ENCODE peak calls at places on chromosomes 1 and 21, in eight cellular contexts. T is ovary; P is pancreas; C is neural progenitor cell; N is body of pancreas; B is mammary epithelial cell; Q is CD8-positive, alpha-beta T cell; W is IMR-90. M is an unnamed sample. For H3K4me1, the result is how much of the 10 kb centered on the place peaks cover.

GRCh38 chr1:203781962-203782361 is 13.5 kb upstream of the ZBED6 start:
- DNase-seq in T (no peak), P (no peak), C (no peak), N (no peak), B (no peak), Q (no peak), W (no peak), M (no peak)

GRCh38 chr1:184513966-184514365 is 127.1 kb downstream of the C1orf21 start:
- DNase-seq in T (no peak), P (no peak), C (no peak), N (peak), B (peak), Q (no peak), W (peak), M (peak)

GRCh38 chr1:117093870-117094621 is 27.5 kb downstream of the TRIM45 start:
- DNase-seq in T (no peak), P (no peak), C (peak), N (no peak), B (peak), Q (no peak), W (peak), M (no peak)

GRCh38 chr1:236502972-236503639 is 20.7 kb upstream of the LGALS8 start:
- DNase-seq in T (peak), P (no peak), C (peak), N (peak), B (peak), Q (peak), W (peak), M (peak)

GRCh38 chr1:29284961-29285560 is 48.7 kb downstream of the PTPRU start:
- DNase-seq in T (no peak), P (no peak), C (no peak), N (no peak), B (no peak), Q (no peak), W (no peak), M (no peak)

GRCh38 chr1:34786521-34787325 is 5.7 kb downstream of the GJB3 start:
- DNase-seq in T (peak), P (peak), C (peak), N (peak), B (peak), Q (peak), W (peak), M (peak)

GRCh38 chr21:42474043-42474831 is 21.8 kb downstream of the RSPH1 start:
- DNase-seq in T (no peak), P (peak), C (no peak), N (peak), B (peak), Q (no peak), W (no peak), M (no peak)

GRCh38 chr21:35974801-35975200 is 85.5 kb downstream of the SETD4 start:
- DNase-seq in T (no peak), P (no peak), C (no peak), N (peak), B (no peak), Q (no peak), W (peak), M (no peak)

GRCh38 chr1:77170687-77171086 is 48.5 kb downstream of the PIGK start:
- DNase-seq in T (no peak), P (no peak), C (no peak), N (no peak), B (no peak), Q (no peak), W (peak), M (no peak)

GRCh38 chr1:101964708-101965107 is 32.0 kb downstream of the OLFM3 start:
- DNase-seq in T (no peak), P (no peak), C (no peak), N (no peak), B (no peak), Q (no peak), W (no peak), M (no peak)

GRCh38 chr1:117658676-117659075 is 52.8 kb downstream of the TENT5C start:
- DNase-seq in T (no peak), P (no peak), C (no peak), N (no peak), B (no peak), Q (peak), W (no peak), M (no peak)

GRCh38 chr1:174956086-174956485 is 43.7 kb upstream of the CACYBP start:
- DNase-seq in T (no peak), P (no peak), C (no peak), N (no peak), B (no peak), Q (no peak), W (no peak), M (no peak)

GRCh38 chr1:16158025-16158424 is 2.2 kb upstream of the EPHA2 start:
- DNase-seq in T (no peak), P (no peak), C (no peak), N (no peak), B (no peak), Q (no peak), W (no peak), M (no peak)

GRCh38 chr1:156371553-156372264 is 2.7 kb downstream of the RHBG start:
- DNase-seq in T (peak), P (no peak), C (no peak), N (peak), B (peak), Q (no peak), W (peak), M (peak)

GRCh38 chr1:8061673-8062386 is 35.7 kb upstream of the ERRFI1 start:
- DNase-seq in T (no peak), P (no peak), C (no peak), N (no peak), B (peak), Q (no peak), W (peak), M (no peak)
- H3K27ac ChIP-seq in T (no peak), P (peak), C (no peak), N (peak), B (peak), Q (no peak), W (peak), M (peak)

GRCh38 chr1:43441894-43442632 is 11.7 kb downstream of the HYI start:
- DNase-seq in T (peak), P (no peak), C (no peak), N (no peak), B (no peak), Q (no peak), W (no peak), M (no peak)

GRCh38 chr1:43444151-43444826 is 9.4 kb downstream of the HYI start:
- DNase-seq in T (no peak), P (no peak), C (no peak), N (no peak), B (no peak), Q (no peak), W (no peak), M (no peak)

GRCh38 chr1:43441166-43441893 is 12.4 kb downstream of the HYI start:
- DNase-seq in T (peak), P (no peak), C (no peak), N (no peak), B (no peak), Q (no peak), W (no peak), M (no peak)

GRCh38 chr1:43443197-43443946 is 10.4 kb downstream of the HYI start:
- DNase-seq in T (peak), P (no peak), C (no peak), N (no peak), B (no peak), Q (no peak), W (no peak), M (no peak)

DNA sequence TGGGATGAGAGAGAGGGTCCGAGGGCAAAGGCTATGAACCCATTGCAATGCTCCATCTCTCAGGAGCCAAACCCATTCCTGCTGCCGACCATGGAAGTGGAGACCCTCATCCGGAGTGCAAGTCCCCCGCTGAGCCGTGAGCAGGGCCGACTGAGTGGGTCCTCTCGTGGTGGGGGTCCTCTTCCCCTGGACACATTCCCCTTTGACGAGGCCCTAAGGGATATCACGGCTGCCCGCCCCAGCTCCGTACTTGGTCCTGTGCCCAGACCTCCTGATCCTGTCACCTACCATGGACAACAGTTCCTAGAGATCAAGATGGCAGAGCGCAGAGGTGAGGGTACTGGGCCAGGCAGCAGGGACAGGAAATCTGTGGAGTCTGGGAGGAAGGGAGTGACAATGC is 11.0 kb downstream of the HYI start:
- DNase-seq in T (peak), P (no peak), C (no peak), N (no peak), B (no peak), Q (no peak), W (no peak), M (no peak)
- H3K4me1 ChIP-seq in T (under half), P (under half), C (under half), N (under half), B (under half), Q (under half), W (under half), M (under half)

DNA sequence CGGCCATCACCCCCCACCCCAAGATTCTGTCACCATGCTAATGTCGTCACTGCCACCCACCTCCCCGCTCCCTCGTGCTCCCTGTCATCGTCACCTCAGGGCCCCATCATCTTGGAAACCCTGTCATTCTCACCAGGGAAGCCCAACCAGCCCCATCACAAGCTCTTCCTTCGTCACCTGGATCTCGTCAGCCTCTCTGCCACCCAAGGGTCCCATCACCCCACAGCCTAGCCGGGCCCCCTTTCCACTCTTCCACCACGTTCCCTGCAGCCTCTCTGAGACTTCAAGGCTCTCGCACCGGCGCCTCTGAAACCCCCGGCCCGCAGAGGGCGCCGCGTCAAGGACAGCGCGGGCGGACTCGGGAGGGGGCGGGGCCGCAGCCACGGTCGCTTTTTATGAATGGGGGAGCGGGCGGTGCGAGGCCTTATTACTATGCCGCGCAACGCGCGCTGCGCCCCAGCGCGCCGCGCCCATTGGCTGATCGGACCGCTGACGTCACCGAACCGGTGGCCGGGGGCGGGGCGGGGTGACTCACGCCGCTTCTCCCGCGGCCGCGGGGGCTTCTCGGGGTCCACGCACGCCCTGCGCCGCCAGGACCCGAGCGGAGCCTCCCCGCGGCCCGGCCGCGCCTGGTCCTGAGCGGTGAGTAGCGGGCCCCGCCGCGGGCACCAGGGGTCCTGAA is at the start of gene GPR3:
- DNase-seq in T (peak), P (peak), C (peak), N (peak), B (peak), Q (peak), W (peak), M (peak)
- H3K27ac ChIP-seq in T (peak), P (no peak), C (no peak), N (peak), B (peak), Q (peak), W (peak), M (no peak)

GRCh38 chr1:223712856-223713494 is 636 bp downstream of the CAPN2 start:
- DNase-seq in T (no peak), P (peak), C (peak), N (no peak), B (no peak), Q (peak), W (no peak), M (peak)
- H3K4me1 ChIP-seq in T (under half), P (under half), C (under half), N (under half), B (half or more), Q (half or more), W (under half), M (under half)

GRCh38 chr21:37435120-37435519 is 68.5 kb downstream of the DYRK1A start:
- DNase-seq in T (peak), P (no peak), C (peak), N (peak), B (peak), Q (peak), W (peak), M (no peak)
- H3K27ac ChIP-seq in T (no peak), P (no peak), C (peak), N (no peak), B (no peak), Q (no peak), W (no peak), M (no peak)

DNA sequence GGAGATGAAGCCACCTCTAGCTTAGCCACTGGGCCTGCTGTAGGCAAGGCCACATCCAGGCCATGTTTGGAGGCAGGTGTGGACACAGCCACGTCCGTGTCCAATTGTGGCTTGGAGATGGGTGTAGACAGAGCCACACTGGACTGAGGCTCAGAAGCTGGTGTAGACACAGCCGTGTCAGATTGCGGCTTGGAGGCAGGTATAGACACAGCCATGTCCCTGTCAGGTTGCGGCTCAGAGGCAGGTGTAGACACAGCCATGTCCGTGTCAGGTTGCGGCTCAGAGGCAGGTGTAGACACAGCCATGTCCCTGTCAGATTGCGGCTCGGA is 2.2 kb downstream of the PERM1 start:
- DNase-seq in T (no peak), P (no peak), C (no peak), N (no peak), B (no peak), Q (no peak), W (no peak), M (no peak)
- H3K4me1 ChIP-seq in T (under half), P (under half), C (under half), N (under half), B (under half), Q (under half), W (under half), M (under half)